ENCODE peak calls at places on chromosomes 4 and X, in ten cellular contexts. G is colonic mucosa, P is upper lobe of right lung, B is choroid plexus epithelial cell, T is AG04450, W is left ventricle myocardium inferior, D is HFFc6, S is bronchial epithelial cell, A is GM12865, Z is GM10248. M is an unnamed sample.
A peak's percentile ranks its signal among the peaks of the same experiment; 100 is the strongest.

GRCh38 chrX:54358424-54359211 is 772 bp upstream of the WNK3 start:
- DNase-seq in W (peak; percentile 30), G (peak; percentile 32), D (no peak), P (peak; percentile 75), T (peak; percentile 1), B (peak; percentile 72), S (peak; percentile 29), A (no peak), Z (peak; percentile 22), M (peak; percentile 68)

GRCh38 chrX:39309018-39309620 is 507.9 kb downstream of the MID1IP1 start:
- DNase-seq in Z (peak; percentile 6), P (no peak), B (peak; percentile 55), A (peak; percentile 8), G (no peak), T (no peak), W (no peak), S (peak; percentile 19), D (no peak), M (no peak)

GRCh38 chr4:2286904-2287593 is 25.1 kb upstream of the MXD4 start:
- DNase-seq in S (no peak), W (no peak), D (no peak), Z (no peak), A (no peak), B (peak; percentile 35), T (no peak), P (peak; percentile 51), G (no peak), M (no peak)

GRCh38 chr4:1599491-1600210 is 84.5 kb downstream of the FAM53A start:
- DNase-seq in A (no peak), P (peak; percentile 54), B (no peak), T (no peak), D (no peak), W (no peak), Z (no peak), G (no peak), S (no peak), M (no peak)

GRCh38 chr4:12957108-12957507 is 527.0 kb downstream of the RAB28 start:
- DNase-seq in Z (no peak), P (no peak), D (no peak), T (no peak), A (no peak), B (no peak), W (no peak), G (no peak), S (no peak), M (no peak)

GRCh38 chr4:13584481-13584880 is 40.2 kb upstream of the NKX3-2 start:
- DNase-seq in A (no peak), S (no peak), D (no peak), B (no peak), W (no peak), Z (no peak), G (no peak), P (no peak), T (no peak), M (no peak)

GRCh38 chrX:89053223-89053622 is 306.2 kb downstream of the CPXCR1 start:
- DNase-seq in P (no peak), Z (no peak), G (no peak), T (no peak), D (no peak), B (no peak), A (no peak), S (no peak), W (no peak), M (no peak)

GRCh38 chrX:77953708-77954107 is 15.7 kb downstream of the PGAM4 start:
- DNase-seq in W (no peak), G (no peak), P (no peak), D (peak; percentile 53), S (peak; percentile 42), B (peak; percentile 54), A (no peak), Z (no peak), T (no peak), M (no peak)

GRCh38 chr4:165505991-165506779 is 127.4 kb downstream of the CPE start:
- DNase-seq in W (no peak), B (peak; percentile 81), D (no peak), S (peak; percentile 83), G (no peak), P (no peak), Z (no peak), A (no peak), T (peak; percentile 23), M (no peak)

GRCh38 chrX:52509916-52510315 is 6.9 kb downstream of the XAGE1B start:
- DNase-seq in W (no peak), Z (no peak), B (no peak), D (no peak), G (no peak), T (no peak), P (no peak), A (no peak), S (no peak), M (no peak)

GRCh38 chr4:151629097-151629783 is 131.6 kb downstream of the GATB start:
- DNase-seq in B (no peak), W (no peak), A (no peak), Z (no peak), P (no peak), S (peak; percentile 60), D (no peak), G (no peak), T (no peak), M (no peak)

GRCh38 chr4:165308174-165308573 is 19.3 kb upstream of the MSMO1 start:
- DNase-seq in W (no peak), G (no peak), B (no peak), D (no peak), A (no peak), P (no peak), S (peak; percentile 75), Z (no peak), T (no peak), M (no peak)

GRCh38 chr4:136680271-136680670 is 852.0 kb downstream of the PCDH18 start:
- DNase-seq in P (no peak), S (peak; percentile 27), W (no peak), T (no peak), G (no peak), D (no peak), B (no peak), Z (no peak), A (no peak), M (no peak)

DNA sequence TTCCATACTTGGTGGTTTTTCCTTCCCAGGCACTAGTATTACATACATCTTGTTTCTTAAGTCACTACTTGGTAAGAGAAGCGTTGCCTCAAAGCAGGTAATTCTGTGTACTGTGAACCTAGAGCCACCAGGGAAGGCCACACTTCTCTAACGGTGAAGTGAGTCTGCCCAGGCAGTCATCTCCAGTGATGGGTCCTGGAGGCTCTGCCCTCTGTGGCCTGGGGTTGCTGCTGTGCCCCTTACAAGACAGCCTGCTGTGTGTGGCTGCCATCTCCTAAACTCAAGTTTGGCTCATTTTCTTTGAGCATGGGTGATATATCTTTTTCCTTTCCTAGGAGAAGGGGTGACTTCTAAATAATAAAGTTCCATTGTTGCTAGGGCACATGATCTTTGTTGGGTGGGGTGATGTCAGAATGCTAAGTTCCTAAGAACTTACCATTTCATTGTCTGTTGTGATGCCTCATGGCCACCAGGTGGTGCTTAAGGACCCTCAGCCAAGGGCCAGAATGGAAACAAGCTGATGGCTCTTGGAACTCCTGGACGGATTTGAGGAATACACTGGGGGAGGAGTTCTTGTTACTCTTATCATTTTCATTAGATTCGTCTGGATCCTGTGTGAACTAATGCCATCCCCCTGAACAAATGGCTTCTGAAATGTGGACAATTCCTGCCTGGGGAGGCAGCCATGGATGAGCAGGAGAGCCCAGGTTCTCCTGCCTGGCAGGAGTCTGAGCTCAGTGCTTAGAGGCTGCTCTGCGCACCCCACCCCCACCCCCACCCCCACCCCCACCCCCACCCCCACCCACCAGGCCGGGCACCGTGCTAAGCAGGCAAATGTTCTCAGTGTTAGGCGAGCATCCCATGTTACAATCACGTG is 41.1 kb upstream of the WDR1 start:
- DNase-seq in Z (peak; percentile 76), S (peak; percentile 70), A (peak; percentile 64), T (peak; percentile 66), P (no peak), D (peak; percentile 71), G (peak; percentile 56), B (peak; percentile 88), W (peak; percentile 33), M (peak; percentile 41)
- TF ChIP-seq CTCF in Z (peak; percentile 75), S (peak; percentile 72), A (peak; percentile 79), T (peak; percentile 93), P (peak; percentile 83), D (peak; percentile 91), G (peak; percentile 69), B (peak; percentile 96), W (peak; percentile 88), M (peak; percentile 83)

DNA sequence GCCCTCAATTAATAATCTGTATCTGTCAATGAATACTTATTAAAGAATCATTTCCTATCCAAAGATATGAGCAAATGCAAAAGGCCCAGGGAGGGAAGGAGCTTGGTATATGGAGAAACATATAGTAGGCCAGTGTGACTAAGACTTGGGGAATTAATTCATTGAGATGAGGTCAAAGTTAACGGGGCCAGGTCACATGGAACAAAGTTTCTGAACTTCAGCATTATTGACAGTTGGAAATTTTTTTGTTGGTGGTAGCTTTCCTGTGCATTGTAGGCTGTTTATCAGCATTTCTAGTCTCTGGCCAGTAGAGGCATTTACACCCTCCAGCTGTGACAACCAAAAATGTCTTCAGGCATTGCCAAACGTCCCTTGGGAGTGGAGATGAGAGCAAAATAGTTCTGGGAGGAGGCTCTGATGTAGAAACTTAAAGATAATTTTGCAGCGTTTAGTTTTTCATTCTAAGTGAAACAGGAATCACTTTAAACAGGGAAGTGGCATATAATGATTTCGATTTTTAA is 202.0 kb downstream of the SLC4A4 start:
- DNase-seq in B (no peak), P (no peak), T (no peak), G (no peak), A (peak; percentile 8), D (no peak), Z (no peak), S (no peak), W (no peak), M (no peak)
- TF ChIP-seq CTCF in B (no peak), P (no peak), T (peak; percentile 19), G (no peak), A (no peak), D (peak; percentile 29), Z (no peak), S (no peak), W (no peak), M (no peak)

DNA sequence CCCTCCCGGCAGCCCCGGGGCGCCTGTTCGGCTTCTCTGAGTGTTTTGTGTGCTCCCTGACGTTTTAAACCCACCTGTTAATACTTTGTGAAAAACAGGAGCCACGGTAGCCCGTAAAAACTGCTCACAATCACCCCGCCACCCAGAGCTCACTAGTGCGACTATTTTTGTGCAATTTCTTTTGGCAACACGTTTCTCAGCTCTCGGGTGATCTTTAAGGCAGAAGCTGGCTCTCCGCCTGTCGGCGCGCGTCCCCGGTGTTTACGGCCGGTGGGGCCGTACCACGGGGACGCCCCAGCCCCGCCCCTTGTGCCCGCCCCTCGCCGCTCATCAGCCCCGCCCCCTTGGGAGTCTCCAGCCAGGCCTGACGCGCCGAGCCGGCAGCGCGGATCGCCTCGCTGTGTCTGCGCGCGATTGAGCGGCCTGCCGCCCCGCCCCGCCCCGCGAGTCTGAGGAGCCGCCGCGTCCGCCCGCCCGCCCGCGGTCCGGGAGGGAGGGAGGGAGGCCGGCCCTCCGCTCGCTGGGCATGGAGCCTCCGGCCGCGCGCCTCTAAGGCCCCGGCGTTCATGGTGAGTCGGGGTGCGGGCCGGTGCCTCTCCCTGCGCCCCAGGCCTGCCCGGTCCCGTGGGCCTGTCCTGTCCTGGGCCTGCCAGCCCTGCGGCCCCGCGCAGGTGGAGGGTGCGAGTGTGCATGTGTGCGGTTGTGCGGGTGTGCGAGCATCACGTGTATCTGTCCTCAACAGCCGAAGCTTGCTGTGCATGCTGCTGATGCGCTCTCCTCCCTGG is 56.2 kb upstream of the TADA2B start:
- DNase-seq in A (peak; percentile 96), Z (peak; percentile 99), G (peak; percentile 96), B (peak; percentile 96), P (peak; percentile 98), D (peak; percentile 89), T (peak; percentile 66), W (peak; percentile 95), S (peak; percentile 70), M (peak; percentile 90)
- TF ChIP-seq CTCF in A (no peak), Z (no peak), G (no peak), B (no peak), P (no peak), D (peak; percentile 27), T (no peak), W (no peak), S (peak; percentile 17), M (peak; percentile 36)

GRCh38 chr4:133081246-133081645 is 67.8 kb upstream of the PCDH10 start:
- DNase-seq in W (no peak), S (no peak), D (peak; percentile 2), Z (no peak), T (no peak), P (no peak), B (peak; percentile 4), A (no peak), G (no peak), M (no peak)
- TF ChIP-seq CTCF in W (no peak), S (no peak), D (peak; percentile 19), Z (no peak), T (no peak), P (no peak), B (no peak), A (no peak), G (no peak), M (peak; percentile 19)